ENCODE peak calls at places on chromosomes 1 and 21, in six cellular contexts. One of them, this sample, is unnamed.

GRCh38 chr1:66996018-66996682 is 57.8 kb downstream of the SLC35D1 start:
- DNase-seq in activated T-cell treated with anti-CD3 and anti-CD28 coated beads, Interleukin-2, amount 50 U/mL, for 1 hour: peak; percentile 52
- DNase-seq in iPS-NIHi11: peak; percentile 47
- DNase-seq in KG1: peak; percentile 50
- DNase-seq in HFF-Myc: peak; percentile 45
- DNase-seq in pancreas: peak; percentile 62
- DNase-seq in this sample: peak; percentile 51

GRCh38 chr1:9038338-9038650 is 12.1 kb upstream of the SLC2A7 start:
- DNase-seq in activated T-cell treated with anti-CD3 and anti-CD28 coated beads, Interleukin-2, amount 50 U/mL, for 1 hour: no peak
- DNase-seq in iPS-NIHi11: no peak
- DNase-seq in KG1: no peak
- DNase-seq in HFF-Myc: no peak
- DNase-seq in pancreas: no peak
- DNase-seq in this sample: no peak

GRCh38 chr1:107277022-107277421 is 136.2 kb downstream of the NTNG1 start:
- DNase-seq in activated T-cell treated with anti-CD3 and anti-CD28 coated beads, Interleukin-2, amount 50 U/mL, for 1 hour: no peak
- DNase-seq in iPS-NIHi11: peak; percentile 46
- DNase-seq in KG1: no peak
- DNase-seq in HFF-Myc: peak; percentile 10
- DNase-seq in pancreas: no peak
- DNase-seq in this sample: peak; percentile 40

GRCh38 chr1:32464716-32465540 is at the start of gene ZBTB8B:
- DNase-seq in activated T-cell treated with anti-CD3 and anti-CD28 coated beads, Interleukin-2, amount 50 U/mL, for 1 hour: peak; percentile 47
- DNase-seq in iPS-NIHi11: peak; percentile 100
- DNase-seq in KG1: no peak
- DNase-seq in HFF-Myc: no peak
- DNase-seq in pancreas: peak; percentile 69
- DNase-seq in this sample: no peak

GRCh38 chr1:198657550-198658064 is 18.8 kb downstream of the PTPRC start:
- DNase-seq in activated T-cell treated with anti-CD3 and anti-CD28 coated beads, Interleukin-2, amount 50 U/mL, for 1 hour: no peak
- DNase-seq in iPS-NIHi11: no peak
- DNase-seq in KG1: no peak
- DNase-seq in HFF-Myc: peak; percentile 98
- DNase-seq in pancreas: no peak
- DNase-seq in this sample: peak; percentile 70

GRCh38 chr1:162560303-162561036 is 1.1 kb upstream of the UAP1 start:
- DNase-seq in activated T-cell treated with anti-CD3 and anti-CD28 coated beads, Interleukin-2, amount 50 U/mL, for 1 hour: no peak
- DNase-seq in iPS-NIHi11: no peak
- DNase-seq in KG1: no peak
- DNase-seq in HFF-Myc: no peak
- DNase-seq in pancreas: no peak
- DNase-seq in this sample: no peak

GRCh38 chr21:28099296-28099695 is 893.4 kb downstream of the LTN1 start:
- DNase-seq in activated T-cell treated with anti-CD3 and anti-CD28 coated beads, Interleukin-2, amount 50 U/mL, for 1 hour: no peak
- DNase-seq in iPS-NIHi11: no peak
- DNase-seq in KG1: no peak
- DNase-seq in HFF-Myc: no peak
- DNase-seq in pancreas: no peak
- DNase-seq in this sample: no peak

GRCh38 chr1:159008744-159009188 is 941 bp upstream of the IFI16 start:
- DNase-seq in activated T-cell treated with anti-CD3 and anti-CD28 coated beads, Interleukin-2, amount 50 U/mL, for 1 hour: peak; percentile 25
- DNase-seq in iPS-NIHi11: no peak
- DNase-seq in KG1: peak; percentile 65
- DNase-seq in HFF-Myc: no peak
- DNase-seq in pancreas: no peak
- DNase-seq in this sample: no peak

GRCh38 chr1:67957026-67957425 is 93.4 kb downstream of the DIRAS3 start:
- DNase-seq in activated T-cell treated with anti-CD3 and anti-CD28 coated beads, Interleukin-2, amount 50 U/mL, for 1 hour: no peak
- DNase-seq in iPS-NIHi11: no peak
- DNase-seq in KG1: no peak
- DNase-seq in HFF-Myc: no peak
- DNase-seq in pancreas: no peak
- DNase-seq in this sample: no peak

GRCh38 chr1:170261669-170262068 is 115.9 kb downstream of the NTMT2 start:
- DNase-seq in activated T-cell treated with anti-CD3 and anti-CD28 coated beads, Interleukin-2, amount 50 U/mL, for 1 hour: no peak
- DNase-seq in iPS-NIHi11: no peak
- DNase-seq in KG1: no peak
- DNase-seq in HFF-Myc: peak; percentile 71
- DNase-seq in pancreas: no peak
- DNase-seq in this sample: no peak

GRCh38 chr21:43331962-43332458 is 94.9 kb downstream of the SIK1 start:
- DNase-seq in activated T-cell treated with anti-CD3 and anti-CD28 coated beads, Interleukin-2, amount 50 U/mL, for 1 hour: no peak
- DNase-seq in iPS-NIHi11: no peak
- DNase-seq in KG1: no peak
- DNase-seq in HFF-Myc: no peak
- DNase-seq in pancreas: no peak
- DNase-seq in this sample: no peak

This sample was measured in SK-N-MC.